ENCODE peak calls at places on chromosomes 13 and 19, in eight cellular contexts. V is tibial nerve, D is HepG2, X is ovary, R is A549, Y is transverse colon, Z is suprapubic skin, N is esophagus muscularis mucosa. W is an unnamed sample.

GRCh38 chr19:17834350-17835181 is 13.2 kb downstream of the JAK3 start:
- DNase-seq in V (no peak), D (no peak), X (no peak), R (peak), Y (no peak), Z (no peak), N (no peak), W (no peak)

GRCh38 chr13:48892311-48892710 is 83.4 kb upstream of the FNDC3A start:
- DNase-seq in V (no peak), D (peak), X (no peak), R (peak), Y (no peak), Z (no peak), N (no peak), W (no peak)

GRCh38 chr13:41693434-41693833 is 236.1 kb downstream of the RGCC start:
- DNase-seq in V (no peak), D (no peak), X (no peak), R (no peak), Y (no peak), Z (no peak), N (no peak), W (no peak)

GRCh38 chr19:10518444-10519361 is 1.5 kb upstream of the S1PR5 start:
- DNase-seq in V (no peak), D (no peak), X (no peak), R (no peak), Y (no peak), Z (no peak), N (no peak), W (no peak)

GRCh38 chr19:32289566-32290210 is 55.7 kb upstream of the ZNF507 start:
- DNase-seq in V (no peak), D (no peak), X (no peak), R (no peak), Y (no peak), Z (no peak), N (peak), W (no peak)

GRCh38 chr13:98476538-98476966 is 100.4 kb downstream of the STK24 start:
- DNase-seq in V (no peak), D (no peak), X (no peak), R (no peak), Y (peak), Z (peak), N (no peak), W (peak)

GRCh38 chr19:49853852-49854849 is 3.2 kb downstream of the PTOV1 start:
- DNase-seq in V (no peak), D (no peak), X (peak), R (no peak), Y (no peak), Z (peak), N (no peak), W (no peak)

GRCh38 chr19:8126511-8126910 is 22.9 kb downstream of the FBN3 start:
- DNase-seq in V (no peak), D (no peak), X (no peak), R (no peak), Y (no peak), Z (no peak), N (no peak), W (no peak)

GRCh38 chr19:46180701-46181385 is 32.8 kb downstream of the IGFL2 start:
- DNase-seq in V (no peak), D (no peak), X (no peak), R (peak), Y (no peak), Z (no peak), N (no peak), W (no peak)

GRCh38 chr13:34523401-34523800 is 418.7 kb upstream of the NBEA start:
- DNase-seq in V (no peak), D (no peak), X (no peak), R (no peak), Y (no peak), Z (no peak), N (no peak), W (no peak)

GRCh38 chr13:27201661-27202060 is 30.1 kb upstream of the USP12 start:
- DNase-seq in V (no peak), D (no peak), X (no peak), R (no peak), Y (no peak), Z (no peak), N (no peak), W (no peak)

GRCh38 chr19:28472843-28473242 is 740.1 kb downstream of the UQCRFS1 start:
- DNase-seq in V (no peak), D (no peak), X (no peak), R (no peak), Y (peak), Z (no peak), N (no peak), W (peak)

GRCh38 chr19:50959731-50960500 is 7.1 kb upstream of the KLK5 start:
- DNase-seq in V (no peak), D (no peak), X (no peak), R (peak), Y (no peak), Z (no peak), N (no peak), W (no peak)

GRCh38 chr13:21203132-21203531 is 26.7 kb downstream of the MRPL57 start:
- DNase-seq in V (no peak), D (peak), X (no peak), R (no peak), Y (no peak), Z (no peak), N (no peak), W (no peak)

GRCh38 chr19:39347332-39348227 is 5.4 kb downstream of the SAMD4B start:
- DNase-seq in V (no peak), D (no peak), X (no peak), R (no peak), Y (no peak), Z (no peak), N (no peak), W (no peak)

GRCh38 chr13:84651288-84651687 is 769.0 kb upstream of the SLITRK1 start:
- DNase-seq in V (no peak), D (peak), X (no peak), R (no peak), Y (no peak), Z (no peak), N (no peak), W (no peak)

GRCh38 chr13:101996906-101997408 is 404.9 kb downstream of the FGF14 start:
- DNase-seq in V (no peak), D (no peak), X (no peak), R (no peak), Y (no peak), Z (no peak), N (no peak), W (no peak)

GRCh38 chr19:41352609-41353465 is 885 bp downstream of the TGFB1 start:
- DNase-seq in V (peak), D (peak), X (peak), R (peak), Y (peak), Z (peak), N (peak), W (peak)

GRCh38 chr19:41175825-41176734 is 16.9 kb upstream of the CYP2S1 start:
- DNase-seq in V (peak), D (peak), X (peak), R (peak), Y (peak), Z (peak), N (no peak), W (no peak)

GRCh38 chr19:47729468-47729798 is 15.9 kb upstream of the NOP53 start:
- DNase-seq in V (peak), D (no peak), X (peak), R (peak), Y (peak), Z (peak), N (no peak), W (peak)

GRCh38 chr19:40743926-40744325 is 6.4 kb downstream of the ACTMAP start:
- DNase-seq in V (no peak), D (no peak), X (no peak), R (no peak), Y (no peak), Z (no peak), N (no peak), W (no peak)

GRCh38 chr19:33825556-33825955 is 28.9 kb downstream of the KCTD15 start:
- DNase-seq in V (no peak), D (no peak), X (no peak), R (no peak), Y (no peak), Z (no peak), N (no peak), W (no peak)

GRCh38 chr13:39777527-39778061 is 122.1 kb downstream of the COG6 start:
- DNase-seq in V (no peak), D (no peak), X (no peak), R (peak), Y (no peak), Z (no peak), N (no peak), W (no peak)

GRCh38 chr19:40262422-40262821 is 22.7 kb downstream of the AKT2 start:
- DNase-seq in V (no peak), D (no peak), X (no peak), R (no peak), Y (no peak), Z (no peak), N (no peak), W (no peak)

GRCh38 chr19:45952691-45953505 is 20.8 kb downstream of the NOVA2 start:
- DNase-seq in V (no peak), D (no peak), X (peak), R (peak), Y (peak), Z (no peak), N (no peak), W (no peak)

GRCh38 chr13:98989469-98990235 is 11.8 kb upstream of the DOCK9 start:
- DNase-seq in V (no peak), D (no peak), X (no peak), R (no peak), Y (no peak), Z (no peak), N (no peak), W (no peak)

GRCh38 chr13:79435549-79435948 is 29.5 kb upstream of the RBM26 start:
- DNase-seq in V (no peak), D (no peak), X (no peak), R (peak), Y (no peak), Z (no peak), N (no peak), W (no peak)

GRCh38 chr13:51275101-51275500 is 52.9 kb downstream of the FAM124A start:
- DNase-seq in V (no peak), D (no peak), X (no peak), R (no peak), Y (no peak), Z (no peak), N (no peak), W (peak)

GRCh38 chr19:8482696-8483095 is 19.7 kb downstream of the PRAM1 start:
- DNase-seq in V (no peak), D (no peak), X (no peak), R (no peak), Y (no peak), Z (peak), N (no peak), W (no peak)

GRCh38 chr13:104773775-104774174 is 1707.6 kb upstream of the SLC10A2 start:
- DNase-seq in V (no peak), D (peak), X (no peak), R (peak), Y (no peak), Z (no peak), N (no peak), W (no peak)

GRCh38 chr19:12521996-12522395 is 29.3 kb downstream of the ZNF564 start:
- DNase-seq in V (no peak), D (peak), X (no peak), R (peak), Y (no peak), Z (no peak), N (no peak), W (no peak)

GRCh38 chr13:34990399-34991224 is 48.5 kb downstream of the NBEA start:
- DNase-seq in V (no peak), D (peak), X (no peak), R (peak), Y (no peak), Z (no peak), N (no peak), W (no peak)

GRCh38 chr19:21094347-21095025 is 12.5 kb downstream of the ZNF714 start:
- DNase-seq in V (no peak), D (no peak), X (no peak), R (no peak), Y (no peak), Z (no peak), N (no peak), W (no peak)

GRCh38 chr13:106561551-106562170 is 6.3 kb downstream of the ARGLU1 start:
- DNase-seq in V (no peak), D (no peak), X (no peak), R (no peak), Y (no peak), Z (no peak), N (no peak), W (no peak)

GRCh38 chr13:99323488-99323887 is 16.3 kb upstream of the GPR183 start:
- DNase-seq in V (no peak), D (no peak), X (no peak), R (no peak), Y (no peak), Z (no peak), N (no peak), W (no peak)

GRCh38 chr13:33676700-33677048 is 141.3 kb upstream of the RFC3 start:
- DNase-seq in V (no peak), D (peak), X (no peak), R (peak), Y (peak), Z (no peak), N (no peak), W (peak)

GRCh38 chr13:47696677-47697076 is 304.4 kb downstream of the SUCLA2 start:
- DNase-seq in V (no peak), D (no peak), X (no peak), R (no peak), Y (no peak), Z (no peak), N (no peak), W (no peak)

GRCh38 chr13:80649274-80649673 is 308.3 kb upstream of the SPRY2 start:
- DNase-seq in V (no peak), D (no peak), X (no peak), R (no peak), Y (no peak), Z (no peak), N (no peak), W (no peak)
- TF ChIP-seq POLR2A in V (no peak), D (no peak), X (no peak), R (no peak), Y (no peak), Z (no peak), N (no peak), W (no peak)

DNA sequence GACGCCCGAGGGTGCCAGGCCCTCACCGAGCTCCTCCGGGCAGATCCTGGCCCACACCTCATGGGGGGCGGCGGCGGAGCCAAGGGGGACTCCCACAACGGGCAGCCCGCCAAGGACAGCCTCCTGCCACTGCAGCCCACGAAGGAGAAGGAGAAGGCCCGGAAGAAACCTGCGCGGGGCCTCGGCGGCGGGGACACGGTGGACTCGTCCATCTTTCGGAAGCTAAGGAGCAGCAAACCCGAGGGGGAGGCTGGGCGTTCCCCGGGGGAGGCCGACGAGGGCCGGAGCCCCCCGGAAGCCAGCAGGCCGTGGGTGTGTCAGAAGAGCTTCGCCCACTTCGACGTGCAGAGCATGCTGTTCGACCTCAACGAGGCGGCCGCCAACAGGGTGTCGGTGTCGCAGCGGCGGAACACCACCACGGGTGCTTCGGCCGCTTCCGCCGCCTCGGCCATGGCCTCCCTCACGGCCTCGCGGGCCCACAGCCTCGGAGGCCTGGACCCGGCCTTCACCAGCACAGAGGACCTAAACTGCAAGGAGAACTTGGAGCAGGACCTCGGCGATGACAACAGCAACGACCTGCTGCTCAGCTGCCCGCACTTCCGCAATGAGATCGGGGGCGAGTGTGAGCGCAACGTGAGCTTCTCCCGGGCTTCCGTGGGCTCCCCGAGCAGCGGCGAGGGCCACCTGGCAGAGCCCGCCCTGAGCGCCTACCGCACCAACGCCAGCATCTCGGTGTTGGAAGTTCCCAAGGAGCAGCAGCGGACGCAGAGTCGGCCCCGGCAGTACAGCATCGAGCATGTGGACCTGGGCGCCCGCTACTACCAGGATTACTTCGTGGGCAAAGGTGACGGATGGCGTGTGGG is 141.5 kb downstream of the DPF1 start:
- DNase-seq in V (no peak), D (no peak), X (no peak), R (no peak), Y (no peak), Z (no peak), N (no peak), W (no peak)
- TF ChIP-seq EP300 in V (no peak), D (no peak), X (no peak), R (no peak), Y (no peak), Z (no peak), N (no peak), W (no peak)

GRCh38 chr19:2902590-2903218 is 2.0 kb downstream of the ZNF57 start:
- DNase-seq in V (no peak), D (peak), X (no peak), R (no peak), Y (no peak), Z (no peak), N (no peak), W (no peak)

GRCh38 chr19:2896694-2897093 is 4.0 kb upstream of the ZNF57 start:
- DNase-seq in V (no peak), D (no peak), X (no peak), R (no peak), Y (no peak), Z (no peak), N (no peak), W (no peak)

GRCh38 chr19:2905918-2906519 is 5.3 kb downstream of the ZNF57 start:
- DNase-seq in V (no peak), D (no peak), X (no peak), R (no peak), Y (peak), Z (no peak), N (no peak), W (no peak)

GRCh38 chr19:2900296-2901252 is at the start of gene ZNF57:
- DNase-seq in V (peak), D (peak), X (peak), R (peak), Y (peak), Z (peak), N (peak), W (peak)
- TF ChIP-seq POLR2A in V (peak), D (peak), X (no peak), R (peak), Y (peak), Z (no peak), N (peak), W (peak)

DNA sequence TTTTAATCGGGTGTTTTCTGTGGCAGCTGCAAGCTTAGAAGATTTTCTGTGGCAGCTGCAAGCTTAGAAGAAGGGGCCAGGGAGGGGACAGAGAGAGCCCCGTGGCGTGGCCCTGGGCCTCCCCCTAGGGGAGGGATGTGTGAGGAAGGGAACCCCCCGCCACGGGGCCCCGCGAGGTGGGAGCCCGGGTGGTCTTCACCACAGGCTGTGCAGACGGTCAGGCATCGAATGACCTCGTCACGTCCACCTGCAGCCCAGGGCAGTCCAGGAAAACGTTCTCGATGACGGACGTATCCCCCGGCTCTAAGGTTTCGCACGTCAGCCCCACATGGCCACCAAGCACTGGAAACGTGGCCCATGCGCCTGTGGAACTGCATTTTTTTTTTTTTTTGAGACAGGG is 8.6 kb downstream of the POLR2E start:
- DNase-seq in V (no peak), D (no peak), X (no peak), R (no peak), Y (no peak), Z (no peak), N (no peak), W (no peak)
- TF ChIP-seq EP300 in V (no peak), D (no peak), X (no peak), R (no peak), Y (no peak), Z (no peak), N (no peak), W (no peak)

DNA sequence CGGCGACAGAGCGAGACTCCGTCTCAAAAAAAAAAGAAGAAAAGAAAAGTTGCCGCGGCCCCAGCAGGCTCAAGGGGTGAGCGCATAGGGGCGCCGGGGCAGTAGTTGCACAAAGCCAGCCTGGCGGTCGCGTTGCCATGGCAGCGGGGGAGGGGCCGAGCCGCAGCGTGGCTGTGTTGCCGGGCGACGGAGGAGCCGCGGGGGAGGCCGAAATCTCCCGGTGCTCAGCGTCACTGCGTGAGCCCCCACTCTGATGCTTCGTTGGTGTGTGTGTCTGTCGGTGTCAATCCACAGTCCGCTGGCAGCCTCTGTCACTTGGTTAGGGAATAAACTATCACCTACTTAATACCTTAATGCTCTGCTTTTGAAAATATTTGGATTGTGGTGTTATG is 82.9 kb upstream of the C1QTNF9B start:
- DNase-seq in V (peak), D (peak), X (peak), R (peak), Y (peak), Z (peak), N (peak), W (peak)
- TF ChIP-seq POLR2A in V (no peak), D (no peak), X (no peak), R (no peak), Y (no peak), Z (no peak), N (no peak), W (no peak)

DNA sequence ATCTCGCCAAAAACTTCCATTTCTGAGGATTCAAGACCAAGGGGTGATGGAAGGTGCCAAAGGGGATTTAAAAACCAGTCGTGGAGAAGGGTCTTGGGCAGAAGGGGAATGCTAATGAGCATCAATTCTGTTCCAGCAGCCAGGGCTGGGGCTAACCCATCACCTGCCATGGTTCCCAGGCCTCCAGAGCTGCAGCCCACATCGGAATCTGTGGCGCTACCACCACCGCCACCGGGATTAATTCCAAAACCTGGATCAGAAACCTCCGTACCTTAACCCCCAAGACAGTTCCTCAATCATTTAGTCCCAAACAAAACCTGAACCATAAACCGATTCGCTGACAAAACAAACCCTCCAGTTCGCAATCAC is 591 bp downstream of the ZNF615 start:
- DNase-seq in V (no peak), D (no peak), X (no peak), R (peak), Y (no peak), Z (no peak), N (no peak), W (no peak)
- TF ChIP-seq EP300 in V (no peak), D (no peak), X (no peak), R (no peak), Y (no peak), Z (no peak), N (no peak), W (no peak)

GRCh38 chr13:113322043-113322461 is 25.0 kb downstream of the LAMP1 start:
- DNase-seq in V (no peak), D (no peak), X (no peak), R (no peak), Y (no peak), Z (no peak), N (no peak), W (no peak)
- TF ChIP-seq POLR2A in V (no peak), D (no peak), X (no peak), R (no peak), Y (no peak), Z (no peak), N (no peak), W (no peak)

W was measured in sigmoid colon.